ENCODE peak calls at places on chromosomes 6 and 20, in six cellular contexts. One of them, this sample, is unnamed.
A peak's percentile ranks its signal among the peaks of the same experiment; 100 is the strongest.

GRCh38 chr6:79570802-79571367 is 33.7 kb upstream of the LCA5 start:
- DNase-seq in stimulated activated naive CD8-positive, alpha-beta T cell treated with anti-CD3 and anti-CD28 coated beads, Interleukin-15, Interleukin-2, amounts not matched to agents 100 U/mL and 50 U/mL, for 24 hours: no peak
- DNase-seq in endothelial cell: no peak
- DNase-seq in stimulated activated CD4-positive, alpha-beta T cell treated with anti-CD3 and anti-CD28 coated beads, Interleukin-1b, Interleukin-23, amount 100 ng/mL, for 1 hour: no peak
- DNase-seq in progenitor cell of endocrine pancreas: no peak
- DNase-seq in NCI-H2029: peak; percentile 79
- DNase-seq in this sample: peak; percentile 62

GRCh38 chr20:40265872-40266533 is 423.0 kb downstream of the MAFB start:
- DNase-seq in stimulated activated naive CD8-positive, alpha-beta T cell treated with anti-CD3 and anti-CD28 coated beads, Interleukin-15, Interleukin-2, amounts not matched to agents 100 U/mL and 50 U/mL, for 24 hours: peak; percentile 5
- DNase-seq in progenitor cell of endocrine pancreas: no peak
- DNase-seq in stimulated activated CD4-positive, alpha-beta T cell treated with anti-CD3 and anti-CD28 coated beads, Interleukin-1b, Interleukin-23, amount 100 ng/mL, for 1 hour: no peak
- DNase-seq in NCI-H2029: no peak
- DNase-seq in endothelial cell: peak; percentile 40
- DNase-seq in this sample: no peak

GRCh38 chr6:140462495-140463311 is 1088.3 kb upstream of the CITED2 start:
- DNase-seq in endothelial cell: no peak
- DNase-seq in stimulated activated naive CD8-positive, alpha-beta T cell treated with anti-CD3 and anti-CD28 coated beads, Interleukin-15, Interleukin-2, amounts not matched to agents 100 U/mL and 50 U/mL, for 24 hours: no peak
- DNase-seq in progenitor cell of endocrine pancreas: no peak
- DNase-seq in NCI-H2029: peak; percentile 5
- DNase-seq in stimulated activated CD4-positive, alpha-beta T cell treated with anti-CD3 and anti-CD28 coated beads, Interleukin-1b, Interleukin-23, amount 100 ng/mL, for 1 hour: no peak
- DNase-seq in this sample: no peak

GRCh38 chr6:99522531-99522930 is 7.3 kb upstream of the USP45 start:
- DNase-seq in stimulated activated CD4-positive, alpha-beta T cell treated with anti-CD3 and anti-CD28 coated beads, Interleukin-1b, Interleukin-23, amount 100 ng/mL, for 1 hour: no peak
- DNase-seq in stimulated activated naive CD8-positive, alpha-beta T cell treated with anti-CD3 and anti-CD28 coated beads, Interleukin-15, Interleukin-2, amounts not matched to agents 100 U/mL and 50 U/mL, for 24 hours: no peak
- DNase-seq in endothelial cell: no peak
- DNase-seq in progenitor cell of endocrine pancreas: no peak
- DNase-seq in NCI-H2029: no peak
- DNase-seq in this sample: no peak

GRCh38 chr20:9092101-9092500 is 23.2 kb downstream of the PLCB4 start:
- DNase-seq in endothelial cell: no peak
- DNase-seq in stimulated activated naive CD8-positive, alpha-beta T cell treated with anti-CD3 and anti-CD28 coated beads, Interleukin-15, Interleukin-2, amounts not matched to agents 100 U/mL and 50 U/mL, for 24 hours: no peak
- DNase-seq in NCI-H2029: no peak
- DNase-seq in stimulated activated CD4-positive, alpha-beta T cell treated with anti-CD3 and anti-CD28 coated beads, Interleukin-1b, Interleukin-23, amount 100 ng/mL, for 1 hour: no peak
- DNase-seq in progenitor cell of endocrine pancreas: no peak
- DNase-seq in this sample: no peak

GRCh38 chr6:24412294-24412693 is 9.6 kb downstream of the MRS2 start:
- DNase-seq in NCI-H2029: no peak
- DNase-seq in progenitor cell of endocrine pancreas: no peak
- DNase-seq in stimulated activated CD4-positive, alpha-beta T cell treated with anti-CD3 and anti-CD28 coated beads, Interleukin-1b, Interleukin-23, amount 100 ng/mL, for 1 hour: no peak
- DNase-seq in stimulated activated naive CD8-positive, alpha-beta T cell treated with anti-CD3 and anti-CD28 coated beads, Interleukin-15, Interleukin-2, amounts not matched to agents 100 U/mL and 50 U/mL, for 24 hours: no peak
- DNase-seq in endothelial cell: no peak
- DNase-seq in this sample: no peak

GRCh38 chr20:36629719-36630340 is 16.2 kb downstream of the SLA2 start:
- DNase-seq in endothelial cell: peak; percentile 18
- DNase-seq in stimulated activated naive CD8-positive, alpha-beta T cell treated with anti-CD3 and anti-CD28 coated beads, Interleukin-15, Interleukin-2, amounts not matched to agents 100 U/mL and 50 U/mL, for 24 hours: peak; percentile 63
- DNase-seq in NCI-H2029: no peak
- DNase-seq in progenitor cell of endocrine pancreas: no peak
- DNase-seq in stimulated activated CD4-positive, alpha-beta T cell treated with anti-CD3 and anti-CD28 coated beads, Interleukin-1b, Interleukin-23, amount 100 ng/mL, for 1 hour: no peak
- DNase-seq in this sample: no peak

GRCh38 chr6:34243131-34243771 is 5.6 kb downstream of the SMIM29 start:
- DNase-seq in endothelial cell: no peak
- DNase-seq in NCI-H2029: no peak
- DNase-seq in progenitor cell of endocrine pancreas: no peak
- DNase-seq in stimulated activated CD4-positive, alpha-beta T cell treated with anti-CD3 and anti-CD28 coated beads, Interleukin-1b, Interleukin-23, amount 100 ng/mL, for 1 hour: no peak
- DNase-seq in stimulated activated naive CD8-positive, alpha-beta T cell treated with anti-CD3 and anti-CD28 coated beads, Interleukin-15, Interleukin-2, amounts not matched to agents 100 U/mL and 50 U/mL, for 24 hours: no peak
- DNase-seq in this sample: peak; percentile 38

GRCh38 chr6:431986-432385 is 40.4 kb downstream of the IRF4 start:
- DNase-seq in progenitor cell of endocrine pancreas: no peak
- DNase-seq in stimulated activated naive CD8-positive, alpha-beta T cell treated with anti-CD3 and anti-CD28 coated beads, Interleukin-15, Interleukin-2, amounts not matched to agents 100 U/mL and 50 U/mL, for 24 hours: peak; percentile 72
- DNase-seq in stimulated activated CD4-positive, alpha-beta T cell treated with anti-CD3 and anti-CD28 coated beads, Interleukin-1b, Interleukin-23, amount 100 ng/mL, for 1 hour: no peak
- DNase-seq in NCI-H2029: no peak
- DNase-seq in endothelial cell: no peak
- DNase-seq in this sample: no peak

GRCh38 chr6:117829594-117830319 is 77.3 kb upstream of the SLC35F1 start:
- DNase-seq in NCI-H2029: peak; percentile 7
- DNase-seq in stimulated activated naive CD8-positive, alpha-beta T cell treated with anti-CD3 and anti-CD28 coated beads, Interleukin-15, Interleukin-2, amounts not matched to agents 100 U/mL and 50 U/mL, for 24 hours: no peak
- DNase-seq in stimulated activated CD4-positive, alpha-beta T cell treated with anti-CD3 and anti-CD28 coated beads, Interleukin-1b, Interleukin-23, amount 100 ng/mL, for 1 hour: no peak
- DNase-seq in progenitor cell of endocrine pancreas: peak; percentile 51
- DNase-seq in endothelial cell: peak; percentile 65
- DNase-seq in this sample: no peak

GRCh38 chr20:4901031-4901818 is 100.1 kb downstream of the SLC23A2 start:
- DNase-seq in endothelial cell: no peak
- DNase-seq in NCI-H2029: no peak
- DNase-seq in progenitor cell of endocrine pancreas: no peak
- DNase-seq in stimulated activated naive CD8-positive, alpha-beta T cell treated with anti-CD3 and anti-CD28 coated beads, Interleukin-15, Interleukin-2, amounts not matched to agents 100 U/mL and 50 U/mL, for 24 hours: no peak
- DNase-seq in stimulated activated CD4-positive, alpha-beta T cell treated with anti-CD3 and anti-CD28 coated beads, Interleukin-1b, Interleukin-23, amount 100 ng/mL, for 1 hour: no peak
- DNase-seq in this sample: no peak

GRCh38 chr6:155832596-155832995 is 377.0 kb upstream of the NOX3 start:
- DNase-seq in progenitor cell of endocrine pancreas: no peak
- DNase-seq in NCI-H2029: no peak
- DNase-seq in stimulated activated CD4-positive, alpha-beta T cell treated with anti-CD3 and anti-CD28 coated beads, Interleukin-1b, Interleukin-23, amount 100 ng/mL, for 1 hour: no peak
- DNase-seq in endothelial cell: no peak
- DNase-seq in stimulated activated naive CD8-positive, alpha-beta T cell treated with anti-CD3 and anti-CD28 coated beads, Interleukin-15, Interleukin-2, amounts not matched to agents 100 U/mL and 50 U/mL, for 24 hours: no peak
- DNase-seq in this sample: no peak

GRCh38 chr6:111758608-111759293 is 114.5 kb downstream of the FYN start:
- DNase-seq in endothelial cell: no peak
- DNase-seq in NCI-H2029: no peak
- DNase-seq in progenitor cell of endocrine pancreas: no peak
- DNase-seq in stimulated activated CD4-positive, alpha-beta T cell treated with anti-CD3 and anti-CD28 coated beads, Interleukin-1b, Interleukin-23, amount 100 ng/mL, for 1 hour: no peak
- DNase-seq in stimulated activated naive CD8-positive, alpha-beta T cell treated with anti-CD3 and anti-CD28 coated beads, Interleukin-15, Interleukin-2, amounts not matched to agents 100 U/mL and 50 U/mL, for 24 hours: no peak
- DNase-seq in this sample: no peak

GRCh38 chr20:17873410-17874270 is 95.0 kb downstream of the SNX5 start:
- DNase-seq in progenitor cell of endocrine pancreas: no peak
- DNase-seq in NCI-H2029: peak; percentile 75
- DNase-seq in stimulated activated CD4-positive, alpha-beta T cell treated with anti-CD3 and anti-CD28 coated beads, Interleukin-1b, Interleukin-23, amount 100 ng/mL, for 1 hour: no peak
- DNase-seq in stimulated activated naive CD8-positive, alpha-beta T cell treated with anti-CD3 and anti-CD28 coated beads, Interleukin-15, Interleukin-2, amounts not matched to agents 100 U/mL and 50 U/mL, for 24 hours: no peak
- DNase-seq in endothelial cell: no peak
- DNase-seq in this sample: no peak

GRCh38 chr6:144447487-144447886 is 162.4 kb downstream of the UTRN start:
- DNase-seq in progenitor cell of endocrine pancreas: no peak
- DNase-seq in NCI-H2029: no peak
- DNase-seq in stimulated activated CD4-positive, alpha-beta T cell treated with anti-CD3 and anti-CD28 coated beads, Interleukin-1b, Interleukin-23, amount 100 ng/mL, for 1 hour: no peak
- DNase-seq in stimulated activated naive CD8-positive, alpha-beta T cell treated with anti-CD3 and anti-CD28 coated beads, Interleukin-15, Interleukin-2, amounts not matched to agents 100 U/mL and 50 U/mL, for 24 hours: no peak
- DNase-seq in endothelial cell: no peak
- DNase-seq in this sample: no peak

GRCh38 chr20:25761596-25761995 is 64.9 kb upstream of the ZNF337 start:
- DNase-seq in progenitor cell of endocrine pancreas: no peak
- DNase-seq in NCI-H2029: no peak
- DNase-seq in endothelial cell: no peak
- DNase-seq in stimulated activated naive CD8-positive, alpha-beta T cell treated with anti-CD3 and anti-CD28 coated beads, Interleukin-15, Interleukin-2, amounts not matched to agents 100 U/mL and 50 U/mL, for 24 hours: no peak
- DNase-seq in stimulated activated CD4-positive, alpha-beta T cell treated with anti-CD3 and anti-CD28 coated beads, Interleukin-1b, Interleukin-23, amount 100 ng/mL, for 1 hour: no peak
- DNase-seq in this sample: no peak